ENCODE peak calls at places on chromosomes 4 and X, in ten cellular contexts. Z, M, G, Y, O, W, K, H, B and J are unnamed samples.
A peak's percentile ranks its signal among the peaks of the same experiment; 100 is the strongest.

GRCh38 chrX:69025802-69026301 is 139.4 kb downstream of the PJA1 start:
- DNase-seq in O (no peak), Y (peak; percentile 55), H (peak; percentile 49), W (no peak), G (no peak), M (no peak), K (no peak), Z (no peak), B (no peak), J (no peak)

GRCh38 chr4:8115203-8115520 is 43.5 kb downstream of the ABLIM2 start:
- DNase-seq in O (no peak), Y (no peak), Z (no peak), W (no peak), G (no peak), B (no peak), M (no peak), K (no peak), H (no peak), J (no peak)

GRCh38 chr4:189090174-189090814 is 850.4 kb upstream of the FRG1 start:
- DNase-seq in O (no peak), Y (peak; percentile 27), W (no peak), B (no peak), H (no peak), Z (no peak), G (no peak), K (peak; percentile 57), M (peak; percentile 14), J (peak; percentile 27)

GRCh38 chr4:74555843-74556242 is 110.9 kb downstream of the AREG start:
- DNase-seq in B (no peak), G (no peak), W (no peak), M (no peak), H (no peak), Y (no peak), O (no peak), K (no peak), Z (no peak), J (no peak)

GRCh38 chrX:139287155-139287924 is 243.2 kb upstream of the F9 start:
- DNase-seq in B (no peak), K (no peak), W (no peak), M (no peak), H (no peak), Z (no peak), Y (no peak), G (peak; percentile 43), O (no peak), J (no peak)

GRCh38 chr4:15912961-15913630 is 25.4 kb downstream of the FGFBP1 start:
- DNase-seq in H (peak; percentile 65), K (no peak), M (no peak), Y (no peak), G (no peak), W (no peak), O (no peak), B (no peak), Z (no peak), J (no peak)

GRCh38 chr4:24067781-24068193 is 177.9 kb upstream of the PPARGC1A start:
- DNase-seq in B (no peak), H (peak; percentile 20), O (peak; percentile 73), G (no peak), Y (peak; percentile 25), W (no peak), M (peak; percentile 47), K (no peak), Z (no peak), J (no peak)

GRCh38 chr4:103091601-103092223 is 7.9 kb downstream of the BDH2 start:
- DNase-seq in O (no peak), H (peak; percentile 74), B (no peak), W (peak; percentile 45), Z (no peak), G (no peak), M (peak; percentile 38), Y (no peak), K (no peak), J (peak; percentile 34)

GRCh38 chr4:3037957-3038451 is 36.3 kb downstream of the HTT-AS start:
- DNase-seq in O (peak; percentile 82), H (peak; percentile 17), K (no peak), B (no peak), M (no peak), Z (no peak), G (no peak), W (no peak), Y (no peak), J (no peak)

GRCh38 chrX:112081781-112082482 is 644 bp downstream of the TRPC5 start:
- DNase-seq in K (peak; percentile 79), H (no peak), Y (no peak), W (no peak), M (no peak), B (peak; percentile 37), G (no peak), Z (no peak), O (no peak), J (no peak)

GRCh38 chr4:71974681-71975080 is 57.1 kb upstream of the NPFFR2 start:
- DNase-seq in B (no peak), O (no peak), G (no peak), M (peak; percentile 38), Y (peak; percentile 5), H (peak; percentile 34), Z (no peak), K (no peak), W (no peak), J (no peak)

GRCh38 chrX:150544222-150544787 is 24.1 kb upstream of the MTM1 start:
- DNase-seq in M (peak; percentile 13), B (no peak), W (no peak), H (peak; percentile 17), K (peak; percentile 70), O (no peak), Z (no peak), Y (peak; percentile 7), G (no peak), J (no peak)

GRCh38 chrX:71487814-71488213 is 45.1 kb upstream of the OGT start:
- DNase-seq in M (no peak), H (no peak), Y (no peak), G (no peak), W (no peak), Z (no peak), K (no peak), B (no peak), O (no peak), J (no peak)

GRCh38 chr4:57095245-57095644 is 14.9 kb downstream of the IGFBP7 start:
- DNase-seq in M (no peak), O (no peak), W (no peak), H (no peak), K (no peak), G (no peak), B (no peak), Z (no peak), Y (no peak), J (no peak)

GRCh38 chr4:57442834-57443291 is 332.7 kb upstream of the IGFBP7 start:
- DNase-seq in M (peak; percentile 44), Y (peak; percentile 44), H (peak; percentile 40), K (peak; percentile 75), G (peak; percentile 56), W (no peak), Z (no peak), O (peak; percentile 31), B (no peak), J (peak; percentile 73)

GRCh38 chrX:110188701-110189558 is 129.0 kb downstream of the AMMECR1 start:
- DNase-seq in K (no peak), Z (no peak), O (no peak), G (no peak), B (no peak), W (no peak), H (no peak), Y (no peak), M (no peak), J (no peak)

GRCh38 chr4:6415306-6415705 is 57.1 kb downstream of the PPP2R2C start:
- DNase-seq in H (no peak), G (no peak), W (no peak), B (no peak), K (no peak), M (no peak), Z (no peak), O (no peak), Y (no peak), J (no peak)

GRCh38 chrX:13690836-13691235 is 1.9 kb downstream of the RAB9A start:
- DNase-seq in W (no peak), M (peak; percentile 39), G (no peak), O (no peak), Z (no peak), B (no peak), Y (no peak), K (no peak), H (no peak), J (no peak)
- TF ChIP-seq CTCF in W (peak; percentile 7), M (peak; percentile 22), G (no peak), O (no peak), Z (no peak), B (no peak), Y (no peak), K (peak; percentile 46), H (no peak), J (no peak)

GRCh38 chr4:177879851-177880250 is 437.6 kb upstream of the AGA start:
- DNase-seq in W (no peak), Y (no peak), K (peak; percentile 59), B (no peak), M (no peak), O (no peak), Z (no peak), H (no peak), G (no peak), J (no peak)
- TF ChIP-seq CTCF in W (no peak), Y (no peak), K (peak; percentile 72), B (no peak), M (no peak), O (no peak), Z (no peak), H (no peak), G (no peak), J (peak; percentile 22)

DNA sequence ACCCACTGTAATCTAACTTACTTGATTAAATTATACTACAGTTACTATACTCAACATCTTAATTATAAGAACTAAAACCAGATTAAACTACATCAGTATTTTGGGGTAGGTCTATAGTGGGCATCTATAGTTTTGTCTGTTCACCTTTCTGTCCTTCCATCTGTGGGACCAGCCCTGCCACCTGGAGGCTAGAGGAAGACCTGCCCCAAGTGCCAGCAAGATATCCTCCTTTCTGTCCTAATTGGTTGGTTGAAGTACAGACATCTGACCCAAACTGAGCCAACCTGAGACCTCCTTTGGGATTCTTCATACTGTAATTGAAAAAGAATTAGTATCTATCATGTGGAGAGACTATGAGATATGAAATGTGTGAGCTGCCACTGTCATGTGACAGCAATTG is 172.2 kb upstream of the TLL1 start:
- DNase-seq in H (no peak), M (no peak), K (peak; percentile 50), Y (peak; percentile 16), G (no peak), W (no peak), Z (no peak), O (no peak), B (no peak), J (peak; percentile 11)
- TF ChIP-seq CTCF in H (peak; percentile 29), M (no peak), K (peak; percentile 67), Y (no peak), G (no peak), W (peak; percentile 12), Z (no peak), O (no peak), B (no peak), J (peak; percentile 24)

GRCh38 chr4:150960079-150960478 is 55.0 kb downstream of the LRBA start:
- DNase-seq in W (no peak), Y (no peak), B (no peak), O (no peak), M (peak; percentile 10), Z (no peak), K (no peak), G (no peak), H (peak; percentile 49), J (no peak)
- TF ChIP-seq CTCF in W (peak; percentile 61), Y (peak; percentile 31), B (no peak), O (peak; percentile 49), M (peak; percentile 25), Z (peak; percentile 57), K (peak; percentile 65), G (no peak), H (peak; percentile 75), J (no peak)